ENCODE peak calls at places on chromosomes 4 and X, in eight cellular contexts. One of them, this sample, is unnamed.
A peak's percentile ranks its signal among the peaks of the same experiment; 100 is the strongest.

GRCh38 chr4:182537031-182537617 is 293.9 kb downstream of the TENM3 start:
- DNase-seq in HEK293T: no peak
- DNase-seq in NCI-H510A treated with DMSO at 0.1 percent for 48 hours: no peak
- DNase-seq in fibroblast of villous mesenchyme: peak; percentile 7
- DNase-seq in T-cell: no peak
- DNase-seq in psoas muscle: no peak
- DNase-seq in GM23248: no peak
- DNase-seq in NCI-H187: no peak
- DNase-seq in this sample: no peak

GRCh38 chr4:185318679-185319078 is 77.0 kb downstream of the LRP2BP start:
- DNase-seq in T-cell: no peak
- DNase-seq in fibroblast of villous mesenchyme: no peak
- DNase-seq in HEK293T: no peak
- DNase-seq in NCI-H187: no peak
- DNase-seq in NCI-H510A treated with DMSO at 0.1 percent for 48 hours: peak; percentile 24
- DNase-seq in GM23248: no peak
- DNase-seq in psoas muscle: no peak
- DNase-seq in this sample: peak; percentile 86

GRCh38 chr4:184295206-184295605 is 77.5 kb upstream of the ENPP6 start:
- DNase-seq in fibroblast of villous mesenchyme: no peak
- DNase-seq in HEK293T: no peak
- DNase-seq in NCI-H187: no peak
- DNase-seq in GM23248: no peak
- DNase-seq in psoas muscle: no peak
- DNase-seq in NCI-H510A treated with DMSO at 0.1 percent for 48 hours: no peak
- DNase-seq in T-cell: no peak
- DNase-seq in this sample: no peak

GRCh38 chr4:8537041-8537461 is 43.1 kb upstream of the GPR78 start:
- DNase-seq in HEK293T: no peak
- DNase-seq in T-cell: no peak
- DNase-seq in psoas muscle: peak; percentile 56
- DNase-seq in NCI-H510A treated with DMSO at 0.1 percent for 48 hours: no peak
- DNase-seq in GM23248: peak; percentile 96
- DNase-seq in fibroblast of villous mesenchyme: peak; percentile 89
- DNase-seq in NCI-H187: no peak
- DNase-seq in this sample: no peak

GRCh38 chr4:164307262-164307661 is 446.7 kb upstream of the SMIM31 start:
- DNase-seq in HEK293T: no peak
- DNase-seq in NCI-H510A treated with DMSO at 0.1 percent for 48 hours: no peak
- DNase-seq in psoas muscle: no peak
- DNase-seq in GM23248: no peak
- DNase-seq in T-cell: no peak
- DNase-seq in NCI-H187: no peak
- DNase-seq in fibroblast of villous mesenchyme: no peak
- DNase-seq in this sample: peak; percentile 3

GRCh38 chr4:124070688-124071484 is 641.6 kb downstream of the ANKRD50 start:
- DNase-seq in T-cell: no peak
- DNase-seq in fibroblast of villous mesenchyme: no peak
- DNase-seq in NCI-H510A treated with DMSO at 0.1 percent for 48 hours: no peak
- DNase-seq in HEK293T: no peak
- DNase-seq in GM23248: no peak
- DNase-seq in NCI-H187: no peak
- DNase-seq in psoas muscle: no peak
- DNase-seq in this sample: no peak

GRCh38 chr4:111269439-111269838 is 646.6 kb upstream of the PITX2 start:
- DNase-seq in HEK293T: no peak
- DNase-seq in NCI-H187: no peak
- DNase-seq in psoas muscle: no peak
- DNase-seq in GM23248: no peak
- DNase-seq in fibroblast of villous mesenchyme: no peak
- DNase-seq in T-cell: no peak
- DNase-seq in NCI-H510A treated with DMSO at 0.1 percent for 48 hours: no peak
- DNase-seq in this sample: no peak

GRCh38 chr4:29972121-29972520 is 748.0 kb upstream of the PCDH7 start:
- DNase-seq in NCI-H510A treated with DMSO at 0.1 percent for 48 hours: no peak
- DNase-seq in fibroblast of villous mesenchyme: no peak
- DNase-seq in psoas muscle: no peak
- DNase-seq in NCI-H187: no peak
- DNase-seq in T-cell: no peak
- DNase-seq in HEK293T: no peak
- DNase-seq in GM23248: no peak
- DNase-seq in this sample: no peak

GRCh38 chrX:68895339-68896250 is 66.8 kb downstream of the EFNB1 start:
- DNase-seq in T-cell: no peak
- DNase-seq in HEK293T: no peak
- DNase-seq in GM23248: peak; percentile 18
- DNase-seq in NCI-H510A treated with DMSO at 0.1 percent for 48 hours: no peak
- DNase-seq in fibroblast of villous mesenchyme: peak; percentile 12
- DNase-seq in NCI-H187: no peak
- DNase-seq in psoas muscle: peak; percentile 69
- DNase-seq in this sample: no peak

GRCh38 chrX:133657455-133657854 is 242.2 kb upstream of the GPC4 start:
- DNase-seq in NCI-H510A treated with DMSO at 0.1 percent for 48 hours: no peak
- DNase-seq in T-cell: no peak
- DNase-seq in NCI-H187: no peak
- DNase-seq in HEK293T: no peak
- DNase-seq in psoas muscle: no peak
- DNase-seq in GM23248: no peak
- DNase-seq in fibroblast of villous mesenchyme: no peak
- DNase-seq in this sample: no peak

GRCh38 chrX:104864296-104864695 is 298.3 kb downstream of the IL1RAPL2 start:
- DNase-seq in NCI-H510A treated with DMSO at 0.1 percent for 48 hours: no peak
- DNase-seq in psoas muscle: no peak
- DNase-seq in T-cell: no peak
- DNase-seq in GM23248: no peak
- DNase-seq in HEK293T: no peak
- DNase-seq in NCI-H187: no peak
- DNase-seq in fibroblast of villous mesenchyme: no peak
- DNase-seq in this sample: no peak

GRCh38 chr4:67151376-67152343 is 393.6 kb downstream of the CENPC start:
- DNase-seq in fibroblast of villous mesenchyme: no peak
- DNase-seq in NCI-H187: no peak
- DNase-seq in psoas muscle: no peak
- DNase-seq in T-cell: no peak
- DNase-seq in NCI-H510A treated with DMSO at 0.1 percent for 48 hours: no peak
- DNase-seq in GM23248: no peak
- DNase-seq in HEK293T: no peak
- DNase-seq in this sample: no peak

GRCh38 chrX:109475174-109475891 is 6.6 kb downstream of the GUCY2F start:
- DNase-seq in fibroblast of villous mesenchyme: peak; percentile 32
- DNase-seq in psoas muscle: no peak
- DNase-seq in GM23248: peak; percentile 60
- DNase-seq in T-cell: no peak
- DNase-seq in NCI-H187: peak; percentile 58
- DNase-seq in NCI-H510A treated with DMSO at 0.1 percent for 48 hours: peak; percentile 20
- DNase-seq in HEK293T: peak; percentile 79
- DNase-seq in this sample: peak; percentile 74

GRCh38 chrX:115719171-115719570 is 158.2 kb downstream of the PLS3 start:
- DNase-seq in NCI-H510A treated with DMSO at 0.1 percent for 48 hours: peak; percentile 21
- DNase-seq in HEK293T: no peak
- DNase-seq in fibroblast of villous mesenchyme: no peak
- DNase-seq in GM23248: no peak
- DNase-seq in T-cell: no peak
- DNase-seq in NCI-H187: no peak
- DNase-seq in psoas muscle: no peak
- DNase-seq in this sample: no peak

GRCh38 chr4:53702334-53703266 is 111.3 kb upstream of the LNX1 start:
- DNase-seq in fibroblast of villous mesenchyme: peak; percentile 92
- DNase-seq in T-cell: no peak
- DNase-seq in NCI-H510A treated with DMSO at 0.1 percent for 48 hours: peak; percentile 93
- DNase-seq in psoas muscle: peak; percentile 89
- DNase-seq in GM23248: peak; percentile 86
- DNase-seq in NCI-H187: peak; percentile 30
- DNase-seq in HEK293T: peak; percentile 42
- DNase-seq in this sample: peak; percentile 53

GRCh38 chr4:74037076-74037475 is 1.4 kb downstream of the CXCL3 start:
- DNase-seq in NCI-H510A treated with DMSO at 0.1 percent for 48 hours: no peak
- DNase-seq in T-cell: no peak
- DNase-seq in NCI-H187: no peak
- DNase-seq in psoas muscle: no peak
- DNase-seq in fibroblast of villous mesenchyme: no peak
- DNase-seq in HEK293T: no peak
- DNase-seq in GM23248: no peak
- DNase-seq in this sample: peak; percentile 28

GRCh38 chrX:10173331-10173900 is 16.6 kb downstream of the CLCN4 start:
- DNase-seq in NCI-H187: peak; percentile 39
- DNase-seq in GM23248: peak; percentile 89
- DNase-seq in T-cell: no peak
- DNase-seq in NCI-H510A treated with DMSO at 0.1 percent for 48 hours: peak; percentile 50
- DNase-seq in psoas muscle: peak; percentile 71
- DNase-seq in HEK293T: peak; percentile 76
- DNase-seq in fibroblast of villous mesenchyme: peak; percentile 94
- DNase-seq in this sample: peak; percentile 90

GRCh38 chr4:119678761-119679160 is 50.2 kb upstream of the PDE5A start:
- DNase-seq in HEK293T: no peak
- DNase-seq in GM23248: peak; percentile 32
- DNase-seq in fibroblast of villous mesenchyme: no peak
- DNase-seq in NCI-H510A treated with DMSO at 0.1 percent for 48 hours: no peak
- DNase-seq in NCI-H187: no peak
- DNase-seq in T-cell: no peak
- DNase-seq in psoas muscle: no peak
- DNase-seq in this sample: no peak

GRCh38 chrX:30679369-30679768 is 26.1 kb downstream of the GK start:
- DNase-seq in T-cell: no peak
- DNase-seq in NCI-H187: no peak
- DNase-seq in psoas muscle: no peak
- DNase-seq in HEK293T: no peak
- DNase-seq in GM23248: no peak
- DNase-seq in fibroblast of villous mesenchyme: no peak
- DNase-seq in NCI-H510A treated with DMSO at 0.1 percent for 48 hours: no peak
- DNase-seq in this sample: no peak

GRCh38 chrX:107646736-107647135 is 18.4 kb downstream of the PRPS1 start:
- DNase-seq in GM23248: no peak
- DNase-seq in fibroblast of villous mesenchyme: no peak
- DNase-seq in T-cell: no peak
- DNase-seq in psoas muscle: no peak
- DNase-seq in NCI-H187: no peak
- DNase-seq in HEK293T: no peak
- DNase-seq in NCI-H510A treated with DMSO at 0.1 percent for 48 hours: no peak
- DNase-seq in this sample: no peak

GRCh38 chr4:77827343-77827742 is 8.2 kb upstream of the CNOT6L start:
- DNase-seq in NCI-H187: no peak
- DNase-seq in psoas muscle: no peak
- DNase-seq in T-cell: no peak
- DNase-seq in GM23248: no peak
- DNase-seq in HEK293T: no peak
- DNase-seq in NCI-H510A treated with DMSO at 0.1 percent for 48 hours: no peak
- DNase-seq in fibroblast of villous mesenchyme: no peak
- DNase-seq in this sample: no peak

GRCh38 chr4:15695240-15695699 is 7.6 kb upstream of the BST1 start:
- DNase-seq in NCI-H510A treated with DMSO at 0.1 percent for 48 hours: no peak
- DNase-seq in NCI-H187: peak; percentile 71
- DNase-seq in psoas muscle: no peak
- DNase-seq in HEK293T: no peak
- DNase-seq in T-cell: no peak
- DNase-seq in fibroblast of villous mesenchyme: peak; percentile 62
- DNase-seq in GM23248: peak; percentile 96
- DNase-seq in this sample: peak; percentile 74

GRCh38 chr4:4306920-4307319 is 16.9 kb downstream of the ZBTB49 start:
- DNase-seq in NCI-H510A treated with DMSO at 0.1 percent for 48 hours: no peak
- DNase-seq in HEK293T: no peak
- DNase-seq in fibroblast of villous mesenchyme: no peak
- DNase-seq in T-cell: no peak
- DNase-seq in GM23248: no peak
- DNase-seq in psoas muscle: no peak
- DNase-seq in NCI-H187: no peak
- DNase-seq in this sample: no peak

GRCh38 chrX:130245441-130245840 is 23.3 kb downstream of the ZNF280C start:
- DNase-seq in NCI-H187: no peak
- DNase-seq in GM23248: peak; percentile 73
- DNase-seq in fibroblast of villous mesenchyme: peak; percentile 39
- DNase-seq in psoas muscle: no peak
- DNase-seq in HEK293T: no peak
- DNase-seq in T-cell: no peak
- DNase-seq in NCI-H510A treated with DMSO at 0.1 percent for 48 hours: no peak
- DNase-seq in this sample: no peak

GRCh38 chrX:20595928-20596550 is 329.3 kb upstream of the RPS6KA3 start:
- DNase-seq in NCI-H187: no peak
- DNase-seq in T-cell: no peak
- DNase-seq in psoas muscle: no peak
- DNase-seq in HEK293T: no peak
- DNase-seq in GM23248: peak; percentile 70
- DNase-seq in fibroblast of villous mesenchyme: peak; percentile 52
- DNase-seq in NCI-H510A treated with DMSO at 0.1 percent for 48 hours: no peak
- DNase-seq in this sample: peak; percentile 0

GRCh38 chr4:55947254-55947882 is 1.4 kb upstream of the CEP135 start:
- DNase-seq in T-cell: no peak
- DNase-seq in NCI-H187: no peak
- DNase-seq in psoas muscle: no peak
- DNase-seq in NCI-H510A treated with DMSO at 0.1 percent for 48 hours: no peak
- DNase-seq in HEK293T: no peak
- DNase-seq in GM23248: peak; percentile 35
- DNase-seq in fibroblast of villous mesenchyme: peak; percentile 80
- DNase-seq in this sample: no peak

GRCh38 chr4:7742807-7743158 is 196.9 kb downstream of the AFAP1 start:
- DNase-seq in fibroblast of villous mesenchyme: no peak
- DNase-seq in GM23248: no peak
- DNase-seq in NCI-H510A treated with DMSO at 0.1 percent for 48 hours: no peak
- DNase-seq in NCI-H187: no peak
- DNase-seq in psoas muscle: peak; percentile 18
- DNase-seq in T-cell: no peak
- DNase-seq in HEK293T: no peak
- DNase-seq in this sample: no peak

GRCh38 chrX:46130246-46130645 is 415.0 kb downstream of the ZNF674 start:
- DNase-seq in NCI-H510A treated with DMSO at 0.1 percent for 48 hours: no peak
- DNase-seq in HEK293T: no peak
- DNase-seq in fibroblast of villous mesenchyme: no peak
- DNase-seq in T-cell: no peak
- DNase-seq in psoas muscle: no peak
- DNase-seq in GM23248: no peak
- DNase-seq in NCI-H187: no peak
- DNase-seq in this sample: peak; percentile 1

This sample was measured in GM23338.